ENCODE peak calls at places on chromosomes 1 and 21, in eight cellular contexts. L is CD4-positive, alpha-beta T cell; I is GM13976; Y is cardiac fibroblast; G is endothelial cell; A is GM20000; B is spleen; T is testis. U is an unnamed sample.

GRCh38 chr1:223199094-223199647 is 56.1 kb upstream of the TLR5 start:
- DNase-seq in L (no peak), I (no peak), Y (no peak), G (no peak), A (no peak), B (no peak), T (no peak), U (no peak)

GRCh38 chr1:63683759-63684158 is 90.1 kb upstream of the ROR1 start:
- DNase-seq in L (no peak), I (no peak), Y (no peak), G (no peak), A (no peak), B (no peak), T (no peak), U (no peak)

GRCh38 chr1:13766906-13767564 is 67.0 kb downstream of the PRDM2 start:
- DNase-seq in L (no peak), I (no peak), Y (peak), G (no peak), A (no peak), B (no peak), T (no peak), U (no peak)

GRCh38 chr1:109791495-109792040 is 27.8 kb upstream of the EPS8L3 start:
- DNase-seq in L (no peak), I (no peak), Y (no peak), G (no peak), A (no peak), B (no peak), T (no peak), U (no peak)

GRCh38 chr1:59432531-59433439 is 135.9 kb downstream of the FGGY start:
- DNase-seq in L (no peak), I (peak), Y (no peak), G (no peak), A (peak), B (no peak), T (no peak), U (no peak)

GRCh38 chr1:9782897-9783296 is 40.9 kb downstream of the CLSTN1 start:
- DNase-seq in L (no peak), I (no peak), Y (no peak), G (no peak), A (no peak), B (no peak), T (no peak), U (no peak)

GRCh38 chr1:212498243-212498642 is 65.5 kb downstream of the NENF start:
- DNase-seq in L (no peak), I (no peak), Y (peak), G (no peak), A (no peak), B (no peak), T (no peak), U (no peak)

GRCh38 chr1:154736840-154737239 is 128.9 kb upstream of the ADAR start:
- DNase-seq in L (no peak), I (no peak), Y (peak), G (no peak), A (no peak), B (no peak), T (no peak), U (no peak)

GRCh38 chr1:246067432-246068021 is 439.6 kb downstream of the SMYD3 start:
- DNase-seq in L (no peak), I (peak), Y (no peak), G (no peak), A (peak), B (no peak), T (no peak), U (peak)

GRCh38 chr1:8939362-8939995 is 6.2 kb upstream of the CA6 start:
- DNase-seq in L (no peak), I (no peak), Y (peak), G (no peak), A (no peak), B (no peak), T (no peak), U (no peak)

GRCh38 chr21:43611598-43612369 is 47.5 kb downstream of the HSF2BP start:
- DNase-seq in L (no peak), I (peak), Y (peak), G (peak), A (peak), B (peak), T (peak), U (peak)

GRCh38 chr1:39877231-39877778 is 6.0 kb downstream of the TRIT1 start:
- DNase-seq in L (no peak), I (no peak), Y (no peak), G (no peak), A (no peak), B (no peak), T (no peak), U (no peak)

GRCh38 chr1:156001021-156001681 is 19.6 kb downstream of the SSR2 start:
- DNase-seq in L (no peak), I (no peak), Y (no peak), G (no peak), A (no peak), B (no peak), T (no peak), U (no peak)

GRCh38 chr1:204449631-204450280 is 38.1 kb upstream of the PPP1R15B start:
- DNase-seq in L (no peak), I (no peak), Y (no peak), G (no peak), A (no peak), B (peak), T (no peak), U (no peak)

GRCh38 chr1:224700915-224701531 is 84.9 kb downstream of the CNIH3 start:
- DNase-seq in L (no peak), I (peak), Y (peak), G (peak), A (peak), B (no peak), T (no peak), U (no peak)

GRCh38 chr1:50189369-50189768 is 80.6 kb downstream of the ELAVL4 start:
- DNase-seq in L (no peak), I (no peak), Y (no peak), G (no peak), A (no peak), B (no peak), T (no peak), U (no peak)

GRCh38 chr1:38873027-38873969 is at the start of gene MYCBP:
- DNase-seq in L (peak), I (peak), Y (peak), G (peak), A (peak), B (peak), T (peak), U (peak)
- TF ChIP-seq CTCF in L (no peak), I (no peak), Y (peak), G (no peak), A (no peak), B (peak), T (no peak), U (no peak)

GRCh38 chr1:24321712-24322635 is 2.8 kb downstream of the GRHL3 start:
- DNase-seq in L (peak), I (peak), Y (peak), G (peak), A (peak), B (peak), T (peak), U (peak)
- TF ChIP-seq CTCF in L (no peak), I (no peak), Y (no peak), G (no peak), A (no peak), B (no peak), T (no peak), U (no peak)

GRCh38 chr1:19485362-19486187 is at the start of gene CAPZB:
- DNase-seq in L (peak), I (peak), Y (peak), G (peak), A (peak), B (peak), T (peak), U (peak)
- TF ChIP-seq CTCF in L (no peak), I (no peak), Y (no peak), G (no peak), A (no peak), B (no peak), T (no peak), U (no peak)

DNA sequence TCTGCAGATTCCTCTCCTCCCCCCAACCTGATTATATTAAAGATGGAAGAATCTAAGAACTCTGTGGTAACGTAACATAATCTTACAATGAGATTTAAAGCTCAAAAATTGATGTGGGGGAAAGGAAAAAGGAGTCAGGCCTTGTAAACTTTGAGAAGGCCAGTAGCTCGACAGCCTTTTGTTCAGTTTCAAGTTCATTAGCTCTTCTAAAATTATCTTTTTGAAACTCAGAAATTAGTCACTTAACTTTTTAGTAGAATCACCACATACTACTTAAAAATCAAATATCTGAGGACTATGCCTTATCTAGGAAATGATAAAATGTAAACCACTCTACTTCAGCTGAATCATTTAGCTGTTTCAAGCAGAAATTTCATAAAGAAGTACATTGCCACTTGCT is 996.2 kb downstream of the AMY1C start:
- DNase-seq in L (no peak), I (no peak), Y (no peak), G (no peak), A (no peak), B (no peak), T (no peak), U (no peak)
- TF ChIP-seq CTCF in L (no peak), I (no peak), Y (no peak), G (no peak), A (no peak), B (no peak), T (no peak), U (no peak)

GRCh38 chr1:42335050-42335808 is at the start of gene FOXJ3:
- DNase-seq in L (peak), I (peak), Y (peak), G (peak), A (peak), B (peak), T (peak), U (peak)

GRCh38 chr1:42333662-42334239 is 1.3 kb downstream of the FOXJ3 start:
- DNase-seq in L (no peak), I (peak), Y (peak), G (no peak), A (peak), B (no peak), T (no peak), U (no peak)

GRCh38 chr1:42335809-42336518 is 929 bp upstream of the FOXJ3 start:
- DNase-seq in L (no peak), I (no peak), Y (peak), G (no peak), A (peak), B (no peak), T (no peak), U (no peak)

GRCh38 chr1:42332877-42333276 is 2.2 kb downstream of the FOXJ3 start:
- DNase-seq in L (no peak), I (no peak), Y (no peak), G (no peak), A (no peak), B (no peak), T (no peak), U (no peak)

DNA sequence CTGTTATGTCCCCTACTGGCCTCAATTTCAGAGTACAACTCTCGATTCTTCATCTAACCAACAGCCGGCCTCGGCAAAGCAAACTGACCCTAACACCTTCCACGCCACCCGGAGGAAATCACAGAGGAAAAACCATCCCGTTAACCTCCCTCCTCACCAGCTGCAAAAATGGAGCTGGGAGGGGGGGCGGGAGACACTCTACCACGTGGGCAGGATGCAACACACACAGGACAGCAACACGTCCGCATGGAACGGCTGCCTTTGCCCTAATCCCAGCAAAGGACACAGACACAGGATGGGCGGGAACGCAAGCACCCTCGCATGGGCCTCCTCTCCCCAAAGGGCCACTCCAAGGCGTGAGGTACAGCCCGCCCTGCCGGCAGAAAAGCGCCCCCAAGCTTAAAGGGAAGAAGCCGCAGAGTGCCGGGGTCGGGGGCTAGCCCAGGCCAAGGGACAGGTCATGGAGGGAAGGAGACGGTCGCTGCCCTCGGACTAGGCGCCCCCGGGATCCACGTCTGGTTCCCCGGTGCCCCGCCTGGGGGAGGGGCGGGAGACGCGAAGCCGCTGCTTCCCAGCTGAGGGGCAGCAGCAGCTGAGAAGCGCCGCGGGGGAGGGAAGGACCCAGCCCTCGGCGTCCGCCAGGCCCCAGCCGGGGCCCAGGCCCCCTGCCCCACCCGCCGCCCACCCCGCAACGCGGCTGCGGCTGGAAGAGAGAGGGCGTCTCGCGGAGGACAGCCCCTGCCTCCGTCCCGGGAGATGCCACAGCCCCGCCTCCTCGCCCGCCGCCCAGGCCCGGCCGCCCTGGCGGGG is 590 bp downstream of the FOXJ3 start:
- DNase-seq in L (no peak), I (peak), Y (peak), G (peak), A (peak), B (no peak), T (peak), U (no peak)
- TF ChIP-seq CTCF in L (peak), I (peak), Y (peak), G (no peak), A (no peak), B (no peak), T (no peak), U (no peak)

GRCh38 chr1:206635080-206635982 is at the start of gene DYRK3:
- DNase-seq in L (peak), I (peak), Y (peak), G (peak), A (peak), B (peak), T (peak), U (peak)
- TF ChIP-seq CTCF in L (no peak), I (no peak), Y (no peak), G (no peak), A (no peak), B (peak), T (no peak), U (no peak)

GRCh38 chr21:18249542-18250152 is 5.0 kb downstream of the CHODL start:
- DNase-seq in L (no peak), I (no peak), Y (no peak), G (no peak), A (no peak), B (no peak), T (no peak), U (no peak)
- TF ChIP-seq CTCF in L (no peak), I (no peak), Y (no peak), G (no peak), A (no peak), B (no peak), T (no peak), U (no peak)

DNA sequence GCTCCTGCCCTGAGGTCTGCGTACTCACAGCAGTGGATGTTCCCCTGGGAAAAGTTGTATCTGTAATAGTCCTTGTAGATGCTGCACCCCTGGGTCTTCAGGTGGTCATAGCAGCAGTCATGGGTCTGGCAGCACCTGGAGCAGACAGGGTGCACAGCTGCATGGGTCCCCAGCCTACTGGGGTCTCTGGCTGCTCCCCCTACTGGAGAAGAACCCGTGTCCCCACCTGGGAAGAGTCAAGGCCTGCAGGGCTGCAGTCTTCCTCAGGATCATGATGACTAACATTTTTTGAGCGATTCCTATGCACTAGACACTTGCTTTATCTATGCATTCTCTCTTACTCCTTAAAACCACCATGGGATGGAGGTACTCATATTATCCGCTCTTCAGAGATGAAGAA is 3.9 kb downstream of the PLA2G2D start:
- DNase-seq in L (no peak), I (no peak), Y (no peak), G (no peak), A (no peak), B (no peak), T (no peak), U (no peak)
- TF ChIP-seq CTCF in L (no peak), I (no peak), Y (no peak), G (no peak), A (no peak), B (no peak), T (no peak), U (no peak)